ENCODE peak calls at places on chromosomes 6 and 20, in five cellular contexts. Q is AG09309, I is cardiac fibroblast, J is uterus, L is nephron progenitor cell. Z is an unnamed sample.

GRCh38 chr6:24357336-24358218 is at the start of gene DCDC2:
- DNase-seq in Q (no peak), I (peak), J (no peak), L (peak), Z (no peak)

GRCh38 chr20:58706975-58707681 is 14.5 kb downstream of the NPEPL1 start:
- DNase-seq in Q (no peak), J (peak), I (no peak), L (no peak), Z (no peak)

GRCh38 chr20:760751-761417 is 7.4 kb downstream of the SLC52A3 start:
- DNase-seq in Q (no peak), I (peak), L (peak), J (no peak), Z (peak)

GRCh38 chr6:52942221-52942620 is 32.7 kb upstream of the GSTA3 start:
- DNase-seq in I (no peak), J (no peak), Q (no peak), L (no peak), Z (no peak)

GRCh38 chr20:58099291-58099915 is 129.1 kb downstream of the ANKRD60 start:
- DNase-seq in J (no peak), L (no peak), I (no peak), Q (no peak), Z (no peak)

GRCh38 chr6:32167761-32168262 is 3.4 kb downstream of the EGFL8 start:
- DNase-seq in Q (no peak), J (no peak), I (no peak), L (no peak), Z (no peak)

GRCh38 chr20:38392356-38392755 is 42.8 kb downstream of the SNHG17 start:
- DNase-seq in Q (no peak), L (no peak), J (no peak), I (no peak), Z (no peak)

GRCh38 chr6:136921936-136922679 is at the start of gene SLC35D3:
- DNase-seq in I (peak), J (no peak), Q (no peak), L (peak), Z (peak)

GRCh38 chr6:1606533-1607235 is 3.0 kb upstream of the FOXC1 start:
- DNase-seq in I (no peak), Q (no peak), L (peak), J (no peak), Z (no peak)

GRCh38 chr20:50110141-50111047 is 2.6 kb downstream of the UBE2V1 start:
- DNase-seq in Q (no peak), J (no peak), I (peak), L (no peak), Z (no peak)

GRCh38 chr6:169886631-169887227 is 135.3 kb downstream of the ERMARD start:
- DNase-seq in J (no peak), Q (no peak), I (no peak), L (no peak), Z (no peak)

GRCh38 chr6:157433678-157434081 is 52.7 kb downstream of the ZDHHC14 start:
- DNase-seq in J (no peak), L (no peak), Q (no peak), I (no peak), Z (no peak)

GRCh38 chr6:49233483-49233882 is 229.6 kb downstream of the MMUT start:
- DNase-seq in L (no peak), I (no peak), Q (no peak), J (no peak), Z (no peak)

GRCh38 chr6:135159531-135159930 is 21.6 kb upstream of the MYB start:
- DNase-seq in L (no peak), J (no peak), Q (no peak), I (no peak), Z (no peak)

GRCh38 chr6:52547647-52548352 is 29.1 kb downstream of the TRAM2 start:
- DNase-seq in I (peak), Q (no peak), L (no peak), J (no peak), Z (no peak)

GRCh38 chr6:108562503-108562993 is 1.8 kb downstream of the FOXO3 start:
- DNase-seq in J (peak), L (peak), I (peak), Q (no peak), Z (peak)

GRCh38 chr20:59062057-59062456 is 19.5 kb upstream of the PRELID3B start:
- DNase-seq in I (no peak), Q (no peak), J (no peak), L (no peak), Z (no peak)

GRCh38 chr20:14698605-14699373 is 361.4 kb upstream of the FLRT3 start:
- DNase-seq in I (no peak), Q (no peak), J (no peak), L (no peak), Z (no peak)

GRCh38 chr6:22153384-22154158 is 143.3 kb downstream of the PRL start:
- DNase-seq in L (no peak), Q (no peak), J (no peak), I (no peak), Z (no peak)